ENCODE peak calls at places on chromosomes 5 and 9, in seven cellular contexts. G, Z, V, B, P, A and U are unnamed samples.

GRCh38 chr9:92100237-92100911 is 14.8 kb downstream of the SPTLC1 start:
- DNase-seq in G (no peak), Z (peak; percentile 83), V (no peak), B (no peak), P (no peak), A (peak; percentile 81), U (peak; percentile 65)

GRCh38 chr5:40291338-40291737 is 388.4 kb upstream of the PTGER4 start:
- DNase-seq in G (no peak), Z (peak; percentile 8), V (no peak), B (no peak), P (no peak), A (peak; percentile 33), U (no peak)

GRCh38 chr5:124612023-124612422 is 134.4 kb downstream of the ZNF608 start:
- DNase-seq in G (no peak), Z (no peak), V (no peak), B (no peak), P (no peak), A (no peak), U (no peak)

GRCh38 chr5:104431946-104432345 is 869.4 kb upstream of the NUDT12 start:
- DNase-seq in G (no peak), Z (no peak), V (no peak), B (no peak), P (no peak), A (no peak), U (no peak)

GRCh38 chr5:139282195-139282557 is 11.4 kb upstream of the MATR3 start:
- DNase-seq in G (no peak), Z (peak; percentile 51), V (no peak), B (no peak), P (no peak), A (no peak), U (no peak)

GRCh38 chr9:93305497-93306020 is 121.6 kb downstream of the WNK2 start:
- DNase-seq in G (no peak), Z (no peak), V (peak; percentile 72), B (no peak), P (no peak), A (no peak), U (no peak)

GRCh38 chr9:129580211-129580915 is 40.5 kb downstream of the C9orf50 start:
- DNase-seq in G (no peak), Z (no peak), V (no peak), B (no peak), P (no peak), A (no peak), U (no peak)

GRCh38 chr9:97046228-97046627 is 7.3 kb upstream of the CTSV start:
- DNase-seq in G (no peak), Z (peak; percentile 31), V (no peak), B (no peak), P (no peak), A (peak; percentile 97), U (peak; percentile 62)

GRCh38 chr5:54760182-54760935 is 225.0 kb downstream of the ESM1 start:
- DNase-seq in G (no peak), Z (peak; percentile 88), V (no peak), B (no peak), P (no peak), A (peak; percentile 38), U (no peak)

GRCh38 chr5:56585466-56585865 is 229.9 kb upstream of the MAP3K1 start:
- DNase-seq in G (no peak), Z (peak; percentile 63), V (no peak), B (no peak), P (no peak), A (peak; percentile 26), U (peak; percentile 9)

GRCh38 chr9:110142868-110143866 is 64.8 kb downstream of the C9orf152 start:
- DNase-seq in G (no peak), Z (no peak), V (no peak), B (no peak), P (no peak), A (peak; percentile 6), U (no peak)

GRCh38 chr5:134625559-134625958 is 7.1 kb downstream of the SAR1B start:
- DNase-seq in G (no peak), Z (no peak), V (no peak), B (no peak), P (no peak), A (no peak), U (no peak)

GRCh38 chr5:167934561-167934971 is 356.9 kb upstream of the WWC1 start:
- DNase-seq in G (no peak), Z (peak; percentile 96), V (peak; percentile 70), B (no peak), P (no peak), A (no peak), U (peak; percentile 97)

GRCh38 chr9:4494337-4494736 is 4.1 kb downstream of the SLC1A1 start:
- DNase-seq in G (no peak), Z (peak; percentile 67), V (no peak), B (no peak), P (no peak), A (peak; percentile 8), U (no peak)

GRCh38 chr5:121919091-121919490 is 42.7 kb upstream of the SRFBP1 start:
- DNase-seq in G (no peak), Z (no peak), V (no peak), B (no peak), P (no peak), A (no peak), U (no peak)

DNA sequence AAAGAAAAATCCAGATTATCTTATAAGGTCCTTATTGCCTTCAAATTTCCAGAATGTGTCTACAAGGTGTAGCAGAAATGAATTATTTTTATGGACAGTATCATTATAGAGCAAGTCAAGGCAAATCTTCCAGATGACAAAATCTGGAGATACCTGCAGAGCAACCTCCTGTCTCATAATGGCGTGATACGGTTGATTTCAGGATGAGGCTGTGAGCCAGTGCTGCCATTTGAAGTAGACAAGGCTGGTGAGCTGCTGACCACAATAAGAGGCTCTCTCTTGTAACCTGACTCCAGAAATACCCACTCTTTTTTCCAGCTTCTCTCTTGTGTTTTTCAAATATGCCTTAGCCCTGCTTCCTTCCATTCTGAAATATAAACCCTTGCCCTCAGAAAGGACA is 108.2 kb downstream of the HTR1A start:
- DNase-seq in G (no peak), Z (no peak), V (no peak), B (no peak), P (no peak), A (no peak), U (no peak)
- H3K9me3 ChIP-seq in G (no peaks in the 10 kb centered on the region), Z (no peaks in the 10 kb centered on the region), V (peaks cover 21% of the 10 kb centered on the region), B (no peaks in the 10 kb centered on the region), P (no peaks in the 10 kb centered on the region), A (no peaks in the 10 kb centered on the region), U (no peaks in the 10 kb centered on the region)

GRCh38 chr5:41637424-41637823 is 127.0 kb upstream of the PLCXD3 start:
- DNase-seq in G (no peak), Z (no peak), V (peak; percentile 72), B (no peak), P (no peak), A (no peak), U (no peak)

GRCh38 chr5:41636605-41637004 is 126.2 kb upstream of the PLCXD3 start:
- DNase-seq in G (no peak), Z (peak; percentile 47), V (no peak), B (no peak), P (no peak), A (peak; percentile 72), U (no peak)

GRCh38 chr5:41638685-41639084 is 128.3 kb upstream of the PLCXD3 start:
- DNase-seq in G (no peak), Z (no peak), V (no peak), B (no peak), P (no peak), A (peak; percentile 46), U (no peak)

GRCh38 chr5:41637869-41638268 is 127.5 kb upstream of the PLCXD3 start:
- DNase-seq in G (no peak), Z (peak; percentile 31), V (no peak), B (no peak), P (no peak), A (peak; percentile 4), U (no peak)

GRCh38 chr5:41641621-41642020 is 131.2 kb upstream of the PLCXD3 start:
- DNase-seq in G (no peak), Z (peak; percentile 42), V (no peak), B (no peak), P (no peak), A (peak; percentile 52), U (no peak)
- H3K9me3 ChIP-seq in G (no peaks in the 10 kb centered on the region), Z (no peaks in the 10 kb centered on the region), V (no peaks in the 10 kb centered on the region), B (no peaks in the 10 kb centered on the region), P (no peaks in the 10 kb centered on the region), A (no peaks in the 10 kb centered on the region), U (no peaks in the 10 kb centered on the region)

GRCh38 chr9:111610149-111610548 is 10.7 kb upstream of the PTGR1 start:
- DNase-seq in G (no peak), Z (no peak), V (no peak), B (no peak), P (no peak), A (no peak), U (no peak)

GRCh38 chr9:111605041-111605559 is 5.7 kb upstream of the PTGR1 start:
- DNase-seq in G (no peak), Z (no peak), V (no peak), B (no peak), P (no peak), A (no peak), U (no peak)

GRCh38 chr9:111613436-111614040 is 14.1 kb upstream of the PTGR1 start:
- DNase-seq in G (no peak), Z (no peak), V (no peak), B (no peak), P (no peak), A (no peak), U (no peak)

GRCh38 chr9:111615928-111616327 is 15.2 kb upstream of the DNAJC25 start:
- DNase-seq in G (no peak), Z (no peak), V (no peak), B (no peak), P (no peak), A (no peak), U (no peak)

GRCh38 chr9:111610851-111611250 is 11.4 kb upstream of the PTGR1 start:
- DNase-seq in G (no peak), Z (no peak), V (no peak), B (no peak), P (no peak), A (no peak), U (no peak)
- H3K9me3 ChIP-seq in G (no peaks in the 10 kb centered on the region), Z (no peaks in the 10 kb centered on the region), V (no peaks in the 10 kb centered on the region), B (no peaks in the 10 kb centered on the region), P (no peaks in the 10 kb centered on the region), A (no peaks in the 10 kb centered on the region), U (no peaks in the 10 kb centered on the region)

GRCh38 chr5:3597002-3597726 is 1.5 kb downstream of the IRX1 start:
- DNase-seq in G (no peak), Z (peak; percentile 70), V (no peak), B (no peak), P (no peak), A (no peak), U (peak; percentile 55)

GRCh38 chr5:3598725-3599282 is 3.2 kb downstream of the IRX1 start:
- DNase-seq in G (no peak), Z (peak; percentile 67), V (no peak), B (no peak), P (no peak), A (no peak), U (no peak)

GRCh38 chr5:3599283-3600105 is 3.9 kb downstream of the IRX1 start:
- DNase-seq in G (no peak), Z (peak; percentile 88), V (no peak), B (no peak), P (no peak), A (no peak), U (no peak)

GRCh38 chr5:3597727-3598082 is 2.1 kb downstream of the IRX1 start:
- DNase-seq in G (no peak), Z (peak; percentile 58), V (no peak), B (no peak), P (no peak), A (no peak), U (peak; percentile 28)

DNA sequence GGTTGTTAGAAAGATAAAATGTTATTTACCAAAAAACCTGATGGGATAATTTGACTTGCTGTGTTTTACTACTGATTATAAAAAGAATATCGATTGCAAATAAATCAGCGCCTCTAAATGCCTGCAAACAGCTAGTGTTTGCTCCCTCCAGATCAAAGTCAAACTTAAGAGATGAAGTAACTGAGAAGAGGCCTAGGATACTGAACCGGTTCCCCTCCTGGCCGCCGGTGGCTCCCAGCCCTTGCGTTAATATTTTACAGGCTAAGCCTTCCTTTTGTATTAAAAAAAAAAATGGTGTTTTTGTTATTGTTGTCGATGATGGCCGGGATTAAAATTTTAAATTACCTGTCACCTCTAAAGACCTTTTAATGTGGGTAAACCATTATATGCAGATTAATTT is 2.6 kb downstream of the IRX1 start:
- DNase-seq in G (no peak), Z (peak; percentile 61), V (no peak), B (no peak), P (no peak), A (no peak), U (no peak)
- H3K9me3 ChIP-seq in G (no peaks in the 10 kb centered on the region), Z (no peaks in the 10 kb centered on the region), V (no peaks in the 10 kb centered on the region), B (no peaks in the 10 kb centered on the region), P (no peaks in the 10 kb centered on the region), A (no peaks in the 10 kb centered on the region), U (no peaks in the 10 kb centered on the region)